ENCODE peak calls at places on chromosomes 13 and 19, in seven cellular contexts. S is nephron progenitor cell, D is AG09319, Q is lower leg skin, R is HFFc6, X is dorsolateral prefrontal cortex, I is psoas muscle. H is an unnamed sample.

GRCh38 chr13:108026671-108027410 is 188.5 kb downstream of the LIG4 start:
- DNase-seq in S (no peak), D (no peak), Q (no peak), R (no peak), X (no peak), I (no peak), H (no peak)

GRCh38 chr13:50080158-50080855 is 65.1 kb downstream of the KCNRG start:
- DNase-seq in S (peak), D (no peak), Q (no peak), R (peak), X (no peak), I (no peak), H (peak)

GRCh38 chr19:42368360-42368759 is 21.7 kb downstream of the CNFN start:
- DNase-seq in S (no peak), D (no peak), Q (no peak), R (no peak), X (no peak), I (no peak), H (no peak)

GRCh38 chr19:43574424-43575155 is 737 bp downstream of the XRCC1 start:
- DNase-seq in S (no peak), D (no peak), Q (no peak), R (no peak), X (no peak), I (no peak), H (peak)

GRCh38 chr19:38478273-38478971 is 44.9 kb downstream of the RYR1 start:
- DNase-seq in S (no peak), D (no peak), Q (no peak), R (no peak), X (no peak), I (no peak), H (no peak)

GRCh38 chr19:21483589-21484170 is 21.7 kb upstream of the ZNF429 start:
- DNase-seq in S (peak), D (no peak), Q (no peak), R (peak), X (no peak), I (peak), H (peak)

GRCh38 chr13:24664726-24665409 is 15.3 kb upstream of the ATP12A start:
- DNase-seq in S (no peak), D (no peak), Q (no peak), R (peak), X (no peak), I (no peak), H (peak)

GRCh38 chr13:112888238-112889111 is 80.5 kb upstream of the MCF2L start:
- DNase-seq in S (no peak), D (no peak), Q (no peak), R (no peak), X (no peak), I (no peak), H (no peak)

GRCh38 chr13:112103260-112103843 is 36.4 kb downstream of the SOX1 start:
- DNase-seq in S (no peak), D (no peak), Q (no peak), R (no peak), X (no peak), I (no peak), H (no peak)

GRCh38 chr19:4093643-4094175 is 27.0 kb upstream of the ZBTB7A start:
- DNase-seq in S (no peak), D (no peak), Q (no peak), R (no peak), X (no peak), I (no peak), H (no peak)

GRCh38 chr13:34816543-34816942 is 125.5 kb upstream of the NBEA start:
- DNase-seq in S (no peak), D (peak), Q (no peak), R (peak), X (no peak), I (no peak), H (no peak)

GRCh38 chr13:58953638-58954037 is 1210.1 kb downstream of the DIAPH3 start:
- DNase-seq in S (no peak), D (no peak), Q (no peak), R (no peak), X (no peak), I (no peak), H (no peak)

GRCh38 chr19:51185069-51185867 is 39.6 kb upstream of the CD33 start:
- DNase-seq in S (no peak), D (no peak), Q (no peak), R (no peak), X (no peak), I (no peak), H (no peak)

GRCh38 chr19:33778089-33778791 is 18.4 kb upstream of the KCTD15 start:
- DNase-seq in S (peak), D (peak), Q (peak), R (peak), X (peak), I (peak), H (peak)

GRCh38 chr19:6236310-6237291 is 43.2 kb downstream of the MLLT1 start:
- DNase-seq in S (no peak), D (no peak), Q (peak), R (no peak), X (no peak), I (no peak), H (peak)

GRCh38 chr13:73635166-73635787 is 498.9 kb downstream of the KLF12 start:
- DNase-seq in S (no peak), D (no peak), Q (no peak), R (no peak), X (no peak), I (no peak), H (no peak)

GRCh38 chr19:51559240-51559639 is 11.8 kb upstream of the ZNF175 start:
- DNase-seq in S (no peak), D (no peak), Q (no peak), R (no peak), X (no peak), I (no peak), H (no peak)

DNA sequence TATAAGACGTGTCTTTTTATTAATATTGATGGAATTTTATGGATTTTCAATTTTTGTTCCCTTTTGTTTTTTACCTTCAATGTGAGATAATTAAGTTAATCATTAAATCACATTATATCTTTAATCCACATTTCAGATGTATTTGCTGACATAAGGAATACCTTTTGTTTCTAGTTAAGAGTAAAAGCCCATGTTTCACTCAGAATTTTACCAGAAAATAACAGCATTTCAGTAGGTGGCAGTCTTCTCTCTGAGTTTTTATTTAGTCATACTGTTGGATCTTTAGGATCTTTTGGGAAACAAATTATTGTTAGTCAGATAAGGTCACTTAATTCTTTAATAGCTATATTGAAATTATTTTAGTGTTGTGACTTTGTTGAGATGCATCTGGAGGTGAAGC is 67.9 kb downstream of the NDFIP2 start:
- DNase-seq in S (no peak), D (no peak), Q (no peak), R (peak), X (no peak), I (no peak), H (peak)
- TF ChIP-seq CTCF in S (peak), D (peak), Q (no peak), R (peak), X (peak), I (peak), H (peak)

DNA sequence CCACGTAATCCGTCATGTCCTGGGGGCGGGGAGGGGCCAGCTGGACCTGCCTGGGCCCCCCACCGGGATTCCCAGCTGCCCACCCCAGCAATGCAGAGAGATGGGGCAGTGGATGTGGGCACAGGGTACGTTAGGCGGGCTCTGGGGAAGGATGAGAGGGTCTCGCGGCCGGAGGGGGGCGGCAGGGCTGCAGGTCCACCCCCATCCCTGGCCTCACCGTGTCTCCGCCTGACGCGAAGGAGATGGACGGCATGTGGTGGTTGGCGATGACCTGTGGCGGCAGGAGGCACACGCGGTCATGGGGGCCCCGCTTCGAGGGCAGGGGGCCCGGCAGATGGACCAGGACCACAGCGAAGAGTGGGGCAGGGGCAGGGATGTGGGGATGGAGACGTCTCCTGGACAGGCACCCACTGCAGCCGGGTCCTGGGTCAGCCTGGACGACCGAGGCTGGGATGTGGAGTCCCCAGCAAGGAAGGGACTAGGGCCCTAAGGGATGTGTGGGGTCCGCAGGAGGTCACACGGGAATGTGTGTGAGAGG is 24.4 kb downstream of the SHC2 start:
- DNase-seq in S (no peak), D (no peak), Q (no peak), R (no peak), X (no peak), I (no peak), H (no peak)
- TF ChIP-seq CTCF in S (no peak), D (no peak), Q (no peak), R (no peak), X (no peak), I (no peak), H (no peak)

GRCh38 chr13:51799261-51799660 is 4.7 kb downstream of the DHRS12 start:
- DNase-seq in S (no peak), D (no peak), Q (no peak), R (no peak), X (no peak), I (no peak), H (no peak)

GRCh38 chr13:51794959-51795358 is 9.0 kb downstream of the DHRS12 start:
- DNase-seq in S (no peak), D (no peak), Q (no peak), R (no peak), X (no peak), I (no peak), H (no peak)

GRCh38 chr13:51795419-51795818 is 8.5 kb downstream of the DHRS12 start:
- DNase-seq in S (no peak), D (no peak), Q (no peak), R (no peak), X (no peak), I (no peak), H (no peak)

GRCh38 chr13:51800456-51800855 is 3.5 kb downstream of the DHRS12 start:
- DNase-seq in S (no peak), D (no peak), Q (no peak), R (no peak), X (no peak), I (no peak), H (no peak)

GRCh38 chr13:51797664-51798488 is 6.1 kb downstream of the DHRS12 start:
- DNase-seq in S (peak), D (no peak), Q (no peak), R (peak), X (peak), I (no peak), H (peak)
- TF ChIP-seq CTCF in S (peak), D (peak), Q (no peak), R (peak), X (peak), I (no peak), H (peak)

GRCh38 chr13:70311175-70311574 is 202.9 kb upstream of the KLHL1 start:
- DNase-seq in S (no peak), D (no peak), Q (no peak), R (no peak), X (no peak), I (no peak), H (peak)

DNA sequence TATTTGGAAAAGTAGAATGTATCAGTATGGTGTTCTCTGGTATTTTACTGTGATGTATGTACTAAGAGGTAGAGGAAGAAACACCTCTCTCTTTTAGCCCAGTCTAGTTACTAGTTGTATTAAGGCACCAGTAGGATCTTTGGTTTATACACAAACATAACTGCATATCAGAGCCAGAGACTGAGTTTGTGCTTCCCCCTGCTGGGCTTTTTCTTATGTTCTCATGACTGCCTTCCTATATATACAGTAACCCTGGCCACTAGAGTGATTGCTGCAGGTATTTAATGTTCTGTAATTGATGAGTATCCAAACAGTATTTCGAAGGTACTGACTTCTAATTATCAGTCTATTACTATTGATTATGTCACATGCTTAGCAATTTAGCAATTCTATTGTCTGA is 202.5 kb upstream of the KLHL1 start:
- DNase-seq in S (peak), D (no peak), Q (no peak), R (no peak), X (peak), I (no peak), H (peak)
- TF ChIP-seq CTCF in S (peak), D (no peak), Q (no peak), R (no peak), X (peak), I (no peak), H (peak)

H was measured in epithelial cell of esophagus.